ENCODE peak calls at places on chromosomes 5 and 9, in seven cellular contexts. A, B, R, H, V, W and Y are unnamed samples. For H3K9me3, the result is how much of the 10 kb centered on the place peaks cover.

GRCh38 chr9:32069169-32069813 is 315.2 kb upstream of the ACO1 start:
- ATAC-seq in B (no peak), W (no peak), H (no peak), V (peak), R (no peak), A (no peak), Y (no peak)

GRCh38 chr9:108934323-108934885 is at the start of gene ABITRAM:
- ATAC-seq in H (peak), V (peak), R (peak), A (peak), W (peak), B (peak), Y (peak)

GRCh38 chr5:142128675-142129208 is 20.2 kb downstream of the NDFIP1 start:
- ATAC-seq in V (no peak), R (no peak), B (no peak), A (no peak), W (no peak), H (peak), Y (no peak)

GRCh38 chr9:131657456-131657855 is 82.4 kb downstream of the RAPGEF1 start:
- ATAC-seq in R (peak), V (peak), A (no peak), B (no peak), W (no peak), H (no peak), Y (no peak)

GRCh38 chr5:174518512-174518911 is 205.9 kb upstream of the MSX2 start:
- ATAC-seq in A (no peak), W (no peak), H (no peak), R (no peak), B (no peak), V (no peak), Y (no peak)

GRCh38 chr5:76763136-76763535 is 47.2 kb downstream of the F2R start:
- ATAC-seq in A (peak), V (peak), W (no peak), B (no peak), H (peak), R (no peak), Y (no peak)

GRCh38 chr9:96138616-96139015 is 163.4 kb downstream of the HSD17B3 start:
- ATAC-seq in A (no peak), V (no peak), W (no peak), B (no peak), R (no peak), H (no peak), Y (no peak)

GRCh38 chr5:60403343-60404006 is 296.5 kb downstream of the DEPDC1B start:
- ATAC-seq in H (no peak), B (no peak), R (no peak), A (peak), V (no peak), W (no peak), Y (no peak)

GRCh38 chr5:133849116-133849515 is 119.3 kb downstream of the C5orf15 start:
- ATAC-seq in W (no peak), R (no peak), H (no peak), B (no peak), V (no peak), A (no peak), Y (no peak)

GRCh38 chr9:113536483-113537226 is 73.1 kb downstream of the RGS3 start:
- ATAC-seq in R (no peak), V (no peak), B (no peak), W (no peak), H (peak), A (no peak), Y (peak)

GRCh38 chr5:166342330-166342891 is 1949.0 kb upstream of the WWC1 start:
- ATAC-seq in H (no peak), W (no peak), A (no peak), B (no peak), V (no peak), R (no peak), Y (no peak)

GRCh38 chr5:115337882-115338281 is 41.4 kb upstream of the CCDC112 start:
- ATAC-seq in A (peak), W (no peak), R (no peak), B (no peak), H (no peak), V (no peak), Y (no peak)

GRCh38 chr9:107624216-107624948 is 134.8 kb upstream of the KLF4 start:
- ATAC-seq in B (no peak), R (no peak), W (no peak), A (no peak), H (no peak), V (no peak), Y (peak)

GRCh38 chr5:53877243-53877642 is 316.8 kb downstream of the NDUFS4 start:
- ATAC-seq in W (no peak), R (no peak), B (no peak), V (no peak), A (no peak), H (no peak), Y (no peak)

GRCh38 chr5:11853140-11853539 is 51.1 kb downstream of the CTNND2 start:
- ATAC-seq in V (no peak), B (no peak), A (no peak), W (no peak), R (no peak), H (no peak), Y (no peak)

GRCh38 chr9:13410566-13411031 is 131.1 kb upstream of the MPDZ start:
- ATAC-seq in B (no peak), H (no peak), A (no peak), R (no peak), V (no peak), W (no peak), Y (no peak)

GRCh38 chr9:37566716-37567115 is 9.5 kb downstream of the FBXO10 start:
- ATAC-seq in W (no peak), R (no peak), B (no peak), A (no peak), H (no peak), V (peak), Y (no peak)

GRCh38 chr9:8802242-8802641 is 1002.7 kb upstream of the DMAC1 start:
- ATAC-seq in B (no peak), V (no peak), A (no peak), H (no peak), R (no peak), W (no peak), Y (no peak)

GRCh38 chr9:100515578-100516494 is 42.9 kb downstream of the TMEFF1 start:
- ATAC-seq in A (peak), V (no peak), H (no peak), R (no peak), B (no peak), W (no peak), Y (no peak)

GRCh38 chr9:18580146-18580545 is 106.2 kb downstream of the ADAMTSL1 start:
- ATAC-seq in B (no peak), H (no peak), A (no peak), V (no peak), R (no peak), W (no peak), Y (no peak)

GRCh38 chr9:89669361-89669842 is 64.6 kb downstream of the GADD45G start:
- ATAC-seq in H (no peak), W (no peak), V (no peak), A (peak), R (no peak), B (no peak), Y (no peak)

GRCh38 chr9:89666950-89667349 is 62.1 kb downstream of the GADD45G start:
- ATAC-seq in V (no peak), W (no peak), A (no peak), R (no peak), H (no peak), B (no peak), Y (no peak)

GRCh38 chr9:89666364-89666763 is 61.6 kb downstream of the GADD45G start:
- ATAC-seq in V (peak), H (no peak), W (no peak), A (no peak), R (no peak), B (no peak), Y (no peak)

GRCh38 chr9:89668216-89668867 is 63.5 kb downstream of the GADD45G start:
- ATAC-seq in A (no peak), W (peak), H (no peak), R (no peak), B (no peak), V (no peak), Y (no peak)

DNA sequence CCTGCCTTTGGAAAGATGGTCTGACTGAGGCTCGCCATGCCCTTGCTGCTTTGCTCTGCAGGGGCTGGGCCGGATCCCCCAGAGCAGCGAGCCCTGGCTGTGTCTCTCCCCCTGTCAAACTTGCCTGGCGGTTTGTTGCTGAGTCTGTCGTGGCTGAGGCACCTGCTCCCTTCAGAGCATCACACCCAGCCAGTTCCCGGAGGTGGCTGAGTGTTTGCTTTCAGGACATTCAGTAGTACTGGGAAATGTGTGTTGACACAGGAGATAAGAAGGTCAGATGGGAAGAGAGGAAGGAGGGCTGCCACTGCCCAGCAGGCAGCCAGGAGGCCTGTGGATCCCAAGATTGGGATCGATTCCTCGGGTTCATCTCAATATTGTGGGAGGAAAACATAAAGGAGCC is 62.9 kb downstream of the GADD45G start:
- ATAC-seq in H (no peak), A (peak), R (no peak), B (no peak), V (no peak), W (no peak), Y (no peak)
- TF ChIP-seq POLR2AphosphoS5 in H (no peak), A (no peak), R (no peak), B (no peak), V (no peak), W (peak), Y (no peak)

GRCh38 chr5:95646569-95647330 is at the start of gene RFESD:
- ATAC-seq in H (peak), B (peak), W (peak), V (peak), R (peak), A (peak), Y (peak)
- TF ChIP-seq CTCF in H (no peak), B (no peak), W (peak), V (peak), R (no peak), A (peak), Y (no peak)

GRCh38 chr5:179253730-179254129 is 91.5 kb downstream of the ADAMTS2 start:
- ATAC-seq in R (no peak), V (no peak), B (no peak), A (no peak), W (no peak), H (no peak), Y (no peak)

GRCh38 chr5:179256229-179257189 is 88.8 kb downstream of the ADAMTS2 start:
- ATAC-seq in B (no peak), H (no peak), W (no peak), A (no peak), V (no peak), R (no peak), Y (no peak)

GRCh38 chr5:179257190-179257741 is 88.0 kb downstream of the ADAMTS2 start:
- ATAC-seq in H (no peak), V (no peak), R (no peak), B (no peak), W (no peak), A (no peak), Y (no peak)

GRCh38 chr5:179255527-179256228 is 89.6 kb downstream of the ADAMTS2 start:
- ATAC-seq in B (no peak), H (no peak), V (no peak), W (no peak), A (no peak), R (no peak), Y (no peak)

GRCh38 chr5:179254638-179255271 is 90.5 kb downstream of the ADAMTS2 start:
- ATAC-seq in B (no peak), H (no peak), R (no peak), A (no peak), W (no peak), V (no peak), Y (no peak)
- H3K9me3 ChIP-seq in B (under half), H (under half), R (under half), A (under half), W (under half), V (under half), Y (under half)

DNA sequence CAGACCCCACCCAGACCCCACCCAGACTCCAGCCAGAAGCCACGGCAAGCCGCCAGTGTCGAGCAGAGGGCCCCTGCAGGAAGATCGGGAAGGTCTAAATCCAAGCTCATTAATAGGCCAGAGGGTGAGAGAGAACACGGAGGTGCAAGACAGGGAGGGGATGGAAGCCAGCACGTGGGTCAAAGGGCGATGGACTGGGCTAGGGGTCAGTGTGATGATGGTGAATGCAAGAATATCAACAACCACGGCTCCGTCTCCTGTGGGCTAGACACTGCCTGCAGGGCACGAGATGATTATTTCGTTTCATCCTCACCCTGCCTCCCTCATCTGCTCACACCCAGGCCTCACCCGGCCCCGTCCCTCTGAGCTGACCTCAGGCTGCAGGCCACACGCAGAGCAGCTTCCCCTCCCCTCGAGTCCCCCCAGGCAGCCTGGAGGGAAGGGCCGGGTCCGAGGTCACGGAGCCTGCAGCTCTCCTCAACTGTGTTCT is 122.0 kb downstream of the COL23A1 start:
- ATAC-seq in R (no peak), W (no peak), H (no peak), A (no peak), V (no peak), B (no peak), Y (no peak)
- TF ChIP-seq POLR2AphosphoS5 in R (no peak), W (no peak), H (no peak), A (no peak), V (no peak), B (no peak), Y (no peak)

GRCh38 chr5:140259509-140259908 is 43.4 kb downstream of the PFDN1 start:
- ATAC-seq in W (peak), H (no peak), A (no peak), R (no peak), B (no peak), V (no peak), Y (no peak)

GRCh38 chr5:140262839-140263238 is 40.1 kb downstream of the PFDN1 start:
- ATAC-seq in H (no peak), V (no peak), R (no peak), W (no peak), A (no peak), B (no peak), Y (no peak)

GRCh38 chr5:140262221-140262620 is 40.7 kb downstream of the PFDN1 start:
- ATAC-seq in B (no peak), H (no peak), V (no peak), R (no peak), A (no peak), W (no peak), Y (no peak)

GRCh38 chr5:140260089-140260656 is 42.7 kb downstream of the PFDN1 start:
- ATAC-seq in H (no peak), R (no peak), V (no peak), A (no peak), B (no peak), W (no peak), Y (no peak)

GRCh38 chr5:140261403-140262171 is 41.3 kb downstream of the PFDN1 start:
- ATAC-seq in B (peak), R (peak), W (peak), A (peak), H (peak), V (no peak), Y (peak)
- TF ChIP-seq CTCF in B (peak), R (peak), W (peak), A (peak), H (peak), V (no peak), Y (peak)

DNA sequence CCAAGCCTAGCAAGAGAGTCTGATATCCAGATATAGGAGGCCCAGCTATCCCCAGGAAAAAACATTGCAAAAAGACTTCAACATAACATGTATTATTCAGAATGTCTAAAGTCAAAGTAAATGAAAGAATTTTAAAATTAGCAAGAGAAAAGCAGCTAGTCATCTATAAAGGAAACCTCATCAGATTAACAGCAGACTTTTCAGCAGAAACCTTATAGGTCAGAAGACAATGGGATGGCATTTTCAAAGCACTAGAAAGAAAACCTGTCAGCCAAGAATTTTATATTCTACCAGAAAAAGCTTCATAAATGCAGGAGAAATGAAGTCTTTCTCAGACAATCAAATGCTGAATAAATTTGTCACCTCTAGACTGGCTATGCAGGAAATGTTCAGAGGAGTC is 9.9 kb downstream of the OR1L3 start:
- ATAC-seq in R (no peak), W (no peak), H (no peak), V (no peak), A (no peak), B (no peak), Y (no peak)
- H3K9me3 ChIP-seq in R (under half), W (under half), H (under half), V (under half), A (under half), B (under half), Y (under half)